ENCODE peak calls at places on chromosomes 7 and 10, in seven cellular contexts. P, Q, G, Z, K, T and N are unnamed samples.

GRCh38 chr10:44477021-44477420 is 92.1 kb upstream of the CXCL12 start:
- DNase-seq in T (no peak), Q (no peak), Z (no peak), G (no peak), K (no peak), P (no peak), N (no peak)

GRCh38 chr7:158820656-158821055 is 8.7 kb downstream of the ESYT2 start:
- DNase-seq in T (no peak), Z (no peak), P (no peak), K (no peak), Q (no peak), G (no peak), N (no peak)

GRCh38 chr10:6187278-6187677 is 15.5 kb upstream of the PFKFB3 start:
- DNase-seq in P (no peak), Z (no peak), Q (no peak), G (no peak), K (no peak), T (no peak), N (no peak)

GRCh38 chr10:128125416-128125943 is 743 bp downstream of the MKI67 start:
- DNase-seq in K (no peak), Q (no peak), G (no peak), T (no peak), Z (no peak), P (peak), N (no peak)

GRCh38 chr10:128530301-128530700 is 404.1 kb upstream of the MKI67 start:
- DNase-seq in Q (peak), T (no peak), P (no peak), K (peak), G (no peak), Z (no peak), N (no peak)

GRCh38 chr10:16519908-16520861 is 1.5 kb downstream of the C1QL3 start:
- DNase-seq in K (no peak), Q (no peak), Z (no peak), T (no peak), G (no peak), P (peak), N (peak)

GRCh38 chr10:118412918-118413317 is 70.8 kb upstream of the FAM204A start:
- DNase-seq in P (no peak), K (no peak), Z (no peak), T (no peak), Q (no peak), G (no peak), N (no peak)

GRCh38 chr10:14386202-14386593 is 55.5 kb upstream of the FRMD4A start:
- DNase-seq in P (no peak), Q (peak), Z (no peak), K (no peak), G (no peak), T (peak), N (no peak)

GRCh38 chr7:45174328-45174610 is 16.7 kb downstream of the RAMP3 start:
- DNase-seq in T (peak), P (no peak), Q (no peak), K (no peak), G (no peak), Z (no peak), N (no peak)

GRCh38 chr7:117072620-117073118 is 119.4 kb downstream of the ST7 start:
- DNase-seq in G (peak), P (no peak), K (no peak), Z (no peak), Q (peak), T (peak), N (no peak)

GRCh38 chr10:98246911-98247820 is 20.8 kb downstream of the LOXL4 start:
- DNase-seq in P (no peak), Q (no peak), K (peak), G (no peak), Z (no peak), T (no peak), N (no peak)

GRCh38 chr7:140680886-140681285 is 8.1 kb downstream of the ADCK2 start:
- DNase-seq in T (no peak), G (no peak), Q (no peak), Z (no peak), K (no peak), P (no peak), N (no peak)

GRCh38 chr10:24882047-24882698 is 70.2 kb downstream of the PRTFDC1 start:
- DNase-seq in G (no peak), Z (peak), Q (peak), T (no peak), P (no peak), K (no peak), N (no peak)

GRCh38 chr10:94129393-94130130 is 135.8 kb downstream of the PLCE1 start:
- DNase-seq in T (peak), Z (no peak), Q (no peak), P (no peak), G (no peak), K (no peak), N (no peak)

GRCh38 chr7:149620961-149621360 is 123.4 kb upstream of the ZNF746 start:
- DNase-seq in Z (peak), T (no peak), K (no peak), Q (no peak), G (no peak), P (no peak), N (no peak)

GRCh38 chr7:157801971-157802675 is 465.3 kb downstream of the DNAJB6 start:
- DNase-seq in Q (no peak), P (no peak), T (peak), K (no peak), G (no peak), Z (no peak), N (no peak)

GRCh38 chr7:43553999-43554398 is 28.9 kb upstream of the STK17A start:
- DNase-seq in G (no peak), T (no peak), P (no peak), Q (peak), K (peak), Z (no peak), N (no peak)

GRCh38 chr10:18104223-18104872 is 35.9 kb upstream of the CACNB2 start:
- DNase-seq in P (peak), Z (peak), Q (peak), T (peak), G (peak), K (peak), N (peak)

GRCh38 chr7:44139311-44140010 is 1.7 kb downstream of the MYL7 start:
- DNase-seq in Z (no peak), G (no peak), K (no peak), P (no peak), T (peak), Q (no peak), N (no peak)

GRCh38 chr10:51964630-51965029 is 265.2 kb upstream of the CSTF2T start:
- DNase-seq in G (no peak), Z (no peak), K (no peak), Q (no peak), P (no peak), T (no peak), N (no peak)

GRCh38 chr10:97422921-97423420 is 3.0 kb upstream of the PGAM1 start:
- DNase-seq in K (no peak), T (no peak), P (no peak), Q (peak), G (no peak), Z (no peak), N (no peak)

GRCh38 chr7:26439502-26440252 is 148.0 kb downstream of the SNX10 start:
- DNase-seq in G (no peak), Z (no peak), Q (no peak), P (no peak), K (no peak), T (no peak), N (no peak)

GRCh38 chr7:30252885-30253795 is 31.3 kb upstream of the ZNRF2 start:
- DNase-seq in T (peak), G (peak), Q (peak), K (no peak), P (no peak), Z (no peak), N (no peak)

GRCh38 chr7:75757298-75757676 is 14.7 kb downstream of the CCL26 start:
- DNase-seq in G (no peak), P (no peak), T (no peak), Z (no peak), Q (no peak), K (no peak), N (no peak)

GRCh38 chr10:77511498-77512218 is 126.0 kb downstream of the KCNMA1 start:
- DNase-seq in Z (no peak), G (no peak), P (no peak), Q (no peak), T (no peak), K (no peak), N (no peak)

GRCh38 chr7:16652888-16653287 is 6.9 kb downstream of the BZW2 start:
- DNase-seq in G (no peak), Z (no peak), P (no peak), Q (no peak), T (no peak), K (no peak), N (no peak)

GRCh38 chr10:48541144-48541795 is 63.6 kb downstream of the ARHGAP22 start:
- DNase-seq in Q (no peak), Z (no peak), T (no peak), G (no peak), K (no peak), P (no peak), N (no peak)

GRCh38 chr7:150950496-150951180 is 27.5 kb downstream of the KCNH2 start:
- DNase-seq in K (no peak), Z (no peak), P (no peak), G (no peak), T (peak), Q (no peak), N (no peak)

GRCh38 chr10:58371473-58371872 is 13.7 kb upstream of the TFAM start:
- DNase-seq in Q (no peak), Z (no peak), P (no peak), G (no peak), T (no peak), K (no peak), N (no peak)

GRCh38 chr10:102151774-102152544 is at the start of gene NOLC1:
- DNase-seq in G (peak), K (peak), T (peak), Q (peak), Z (peak), P (peak), N (peak)

GRCh38 chr7:24702674-24703235 is 54.5 kb downstream of the GSDME start:
- DNase-seq in T (no peak), P (no peak), K (no peak), Q (no peak), G (no peak), Z (no peak), N (no peak)

GRCh38 chr10:29712108-29712507 is 77.3 kb upstream of the SVIL start:
- DNase-seq in Z (no peak), Q (no peak), G (no peak), K (peak), T (no peak), P (no peak), N (no peak)

GRCh38 chr10:13420532-13421307 is 72.6 kb upstream of the SEPHS1 start:
- DNase-seq in P (no peak), Q (no peak), Z (no peak), G (no peak), K (no peak), T (no peak), N (no peak)

GRCh38 chr10:4073912-4074311 is 288.9 kb upstream of the KLF6 start:
- DNase-seq in G (no peak), Q (no peak), P (no peak), T (peak), K (no peak), Z (no peak), N (no peak)

GRCh38 chr10:122279725-122280141 is 8.6 kb downstream of the BTBD16 start:
- DNase-seq in Z (no peak), G (peak), Q (peak), P (no peak), K (peak), T (no peak), N (no peak)

GRCh38 chr10:12971001-12971788 is 30.3 kb downstream of the CCDC3 start:
- DNase-seq in G (no peak), P (no peak), T (no peak), Z (no peak), Q (no peak), K (no peak), N (no peak)

GRCh38 chr7:52747817-52748216 is 287.6 kb upstream of the POM121L12 start:
- DNase-seq in Q (no peak), T (no peak), K (no peak), P (no peak), G (no peak), Z (no peak), N (no peak)